ENCODE peak calls at places on chromosome 16, in eight cellular contexts. One of them, this sample, is unnamed.

GRCh38 chr16:16166952-16167351 is 56.3 kb downstream of the ABCC6 start:
- DNase-seq in lower leg skin: no peak
- DNase-seq in mucosa of descending colon: no peak
- DNase-seq in A673: no peak
- DNase-seq in left ventricle myocardium inferior: no peak
- DNase-seq in cardiac fibroblast: no peak
- DNase-seq in adrenal gland: no peak
- DNase-seq in upper lobe of right lung: peak; percentile 2
- DNase-seq in this sample: no peak

GRCh38 chr16:168424-168823 is 2.6 kb downstream of the HBM start:
- DNase-seq in lower leg skin: no peak
- DNase-seq in mucosa of descending colon: no peak
- DNase-seq in A673: peak; percentile 36
- DNase-seq in left ventricle myocardium inferior: no peak
- DNase-seq in cardiac fibroblast: no peak
- DNase-seq in adrenal gland: no peak
- DNase-seq in upper lobe of right lung: no peak
- DNase-seq in this sample: no peak

GRCh38 chr16:15829460-15829859 is 27.4 kb downstream of the MYH11 start:
- DNase-seq in lower leg skin: peak; percentile 87
- DNase-seq in mucosa of descending colon: peak; percentile 46
- DNase-seq in A673: no peak
- DNase-seq in left ventricle myocardium inferior: peak; percentile 52
- DNase-seq in cardiac fibroblast: peak; percentile 71
- DNase-seq in adrenal gland: peak; percentile 27
- DNase-seq in upper lobe of right lung: peak; percentile 65
- DNase-seq in this sample: no peak

GRCh38 chr16:75621170-75621477 is 2.0 kb downstream of the ADAT1 start:
- DNase-seq in lower leg skin: no peak
- DNase-seq in mucosa of descending colon: no peak
- DNase-seq in A673: peak; percentile 57
- DNase-seq in left ventricle myocardium inferior: no peak
- DNase-seq in cardiac fibroblast: peak; percentile 41
- DNase-seq in adrenal gland: no peak
- DNase-seq in upper lobe of right lung: no peak
- DNase-seq in this sample: peak; percentile 70

GRCh38 chr16:53022374-53022773 is 30.3 kb downstream of the CHD9NB start:
- DNase-seq in lower leg skin: no peak
- DNase-seq in mucosa of descending colon: no peak
- DNase-seq in A673: peak; percentile 79
- DNase-seq in left ventricle myocardium inferior: no peak
- DNase-seq in cardiac fibroblast: peak; percentile 70
- DNase-seq in adrenal gland: peak; percentile 25
- DNase-seq in upper lobe of right lung: no peak
- DNase-seq in this sample: peak; percentile 24

GRCh38 chr16:53064179-53064578 is 9.4 kb downstream of the CHD9 start:
- DNase-seq in lower leg skin: no peak
- DNase-seq in mucosa of descending colon: no peak
- DNase-seq in A673: no peak
- DNase-seq in left ventricle myocardium inferior: no peak
- DNase-seq in cardiac fibroblast: no peak
- DNase-seq in adrenal gland: no peak
- DNase-seq in upper lobe of right lung: no peak
- DNase-seq in this sample: no peak

GRCh38 chr16:64627288-64627687 is 494.6 kb downstream of the CDH11 start:
- DNase-seq in lower leg skin: no peak
- DNase-seq in mucosa of descending colon: no peak
- DNase-seq in A673: peak; percentile 37
- DNase-seq in left ventricle myocardium inferior: no peak
- DNase-seq in cardiac fibroblast: no peak
- DNase-seq in adrenal gland: no peak
- DNase-seq in upper lobe of right lung: no peak
- DNase-seq in this sample: no peak

GRCh38 chr16:735982-736453 is 4.8 kb downstream of the CIAO3 start:
- DNase-seq in lower leg skin: no peak
- DNase-seq in mucosa of descending colon: no peak
- DNase-seq in A673: no peak
- DNase-seq in left ventricle myocardium inferior: no peak
- DNase-seq in cardiac fibroblast: no peak
- DNase-seq in adrenal gland: no peak
- DNase-seq in upper lobe of right lung: no peak
- DNase-seq in this sample: no peak

GRCh38 chr16:17232487-17232886 is 238.3 kb downstream of the XYLT1 start:
- DNase-seq in lower leg skin: no peak
- DNase-seq in mucosa of descending colon: no peak
- DNase-seq in A673: no peak
- DNase-seq in left ventricle myocardium inferior: no peak
- DNase-seq in cardiac fibroblast: no peak
- DNase-seq in adrenal gland: no peak
- DNase-seq in upper lobe of right lung: no peak
- DNase-seq in this sample: no peak

GRCh38 chr16:66387817-66388332 is 21.4 kb downstream of the CDH5 start:
- DNase-seq in lower leg skin: peak; percentile 68
- DNase-seq in mucosa of descending colon: no peak
- DNase-seq in A673: no peak
- DNase-seq in left ventricle myocardium inferior: no peak
- DNase-seq in cardiac fibroblast: no peak
- DNase-seq in adrenal gland: no peak
- DNase-seq in upper lobe of right lung: no peak
- DNase-seq in this sample: no peak

GRCh38 chr16:60740033-60740696 is 1296.1 kb downstream of the CDH8 start:
- DNase-seq in lower leg skin: no peak
- DNase-seq in mucosa of descending colon: no peak
- DNase-seq in A673: no peak
- DNase-seq in left ventricle myocardium inferior: no peak
- DNase-seq in cardiac fibroblast: no peak
- DNase-seq in adrenal gland: no peak
- DNase-seq in upper lobe of right lung: no peak
- DNase-seq in this sample: no peak

GRCh38 chr16:88626646-88627045 is 11.7 kb upstream of the IL17C start:
- DNase-seq in lower leg skin: no peak
- DNase-seq in mucosa of descending colon: no peak
- DNase-seq in A673: no peak
- DNase-seq in left ventricle myocardium inferior: no peak
- DNase-seq in cardiac fibroblast: no peak
- DNase-seq in adrenal gland: no peak
- DNase-seq in upper lobe of right lung: no peak
- DNase-seq in this sample: peak; percentile 23

GRCh38 chr16:11219188-11219587 is 36.8 kb downstream of the SOCS1 start:
- DNase-seq in lower leg skin: no peak
- DNase-seq in mucosa of descending colon: no peak
- DNase-seq in A673: no peak
- DNase-seq in left ventricle myocardium inferior: no peak
- DNase-seq in cardiac fibroblast: peak; percentile 41
- DNase-seq in adrenal gland: no peak
- DNase-seq in upper lobe of right lung: no peak
- DNase-seq in this sample: no peak

GRCh38 chr16:14370736-14371234 is 259.3 kb downstream of the PARN start:
- DNase-seq in lower leg skin: no peak
- DNase-seq in mucosa of descending colon: no peak
- DNase-seq in A673: no peak
- DNase-seq in left ventricle myocardium inferior: no peak
- DNase-seq in cardiac fibroblast: no peak
- DNase-seq in adrenal gland: no peak
- DNase-seq in upper lobe of right lung: no peak
- DNase-seq in this sample: no peak

GRCh38 chr16:68005786-68006286 is 6.6 kb upstream of the DPEP2 start:
- DNase-seq in lower leg skin: no peak
- DNase-seq in mucosa of descending colon: no peak
- DNase-seq in A673: no peak
- DNase-seq in left ventricle myocardium inferior: no peak
- DNase-seq in cardiac fibroblast: peak; percentile 37
- DNase-seq in adrenal gland: no peak
- DNase-seq in upper lobe of right lung: peak; percentile 70
- DNase-seq in this sample: peak; percentile 56

GRCh38 chr16:17299790-17300189 is 171.0 kb downstream of the XYLT1 start:
- DNase-seq in lower leg skin: no peak
- DNase-seq in mucosa of descending colon: no peak
- DNase-seq in A673: no peak
- DNase-seq in left ventricle myocardium inferior: no peak
- DNase-seq in cardiac fibroblast: no peak
- DNase-seq in adrenal gland: no peak
- DNase-seq in upper lobe of right lung: no peak
- DNase-seq in this sample: no peak

GRCh38 chr16:82633964-82634600 is 7.3 kb downstream of the CDH13 start:
- DNase-seq in lower leg skin: no peak
- DNase-seq in mucosa of descending colon: peak; percentile 63
- DNase-seq in A673: no peak
- DNase-seq in left ventricle myocardium inferior: no peak
- DNase-seq in cardiac fibroblast: peak; percentile 57
- DNase-seq in adrenal gland: no peak
- DNase-seq in upper lobe of right lung: no peak
- DNase-seq in this sample: no peak

GRCh38 chr16:74793571-74793970 is 19.0 kb upstream of the FA2H start:
- DNase-seq in lower leg skin: no peak
- DNase-seq in mucosa of descending colon: no peak
- DNase-seq in A673: no peak
- DNase-seq in left ventricle myocardium inferior: no peak
- DNase-seq in cardiac fibroblast: no peak
- DNase-seq in adrenal gland: no peak
- DNase-seq in upper lobe of right lung: no peak
- DNase-seq in this sample: no peak

GRCh38 chr16:89422527-89422904 is 67.8 kb downstream of the ANKRD11 start:
- DNase-seq in lower leg skin: no peak
- DNase-seq in mucosa of descending colon: no peak
- DNase-seq in A673: no peak
- DNase-seq in left ventricle myocardium inferior: no peak
- DNase-seq in cardiac fibroblast: peak; percentile 41
- DNase-seq in adrenal gland: peak; percentile 58
- DNase-seq in upper lobe of right lung: no peak
- DNase-seq in this sample: no peak

GRCh38 chr16:5498562-5498961 is 401.0 kb upstream of the EEF2KMT start:
- DNase-seq in lower leg skin: no peak
- DNase-seq in mucosa of descending colon: no peak
- DNase-seq in A673: no peak
- DNase-seq in left ventricle myocardium inferior: no peak
- DNase-seq in cardiac fibroblast: no peak
- DNase-seq in adrenal gland: no peak
- DNase-seq in upper lobe of right lung: no peak
- DNase-seq in this sample: no peak

GRCh38 chr16:25151996-25152395 is 40.5 kb downstream of the LCMT1 start:
- DNase-seq in lower leg skin: no peak
- DNase-seq in mucosa of descending colon: no peak
- DNase-seq in A673: no peak
- DNase-seq in left ventricle myocardium inferior: no peak
- DNase-seq in cardiac fibroblast: peak; percentile 51
- DNase-seq in adrenal gland: no peak
- DNase-seq in upper lobe of right lung: no peak
- DNase-seq in this sample: peak; percentile 38

GRCh38 chr16:17476414-17477259 is 5.9 kb upstream of the XYLT1 start:
- DNase-seq in lower leg skin: peak; percentile 83
- DNase-seq in mucosa of descending colon: peak; percentile 55
- DNase-seq in A673: peak; percentile 32
- DNase-seq in left ventricle myocardium inferior: no peak
- DNase-seq in cardiac fibroblast: peak; percentile 62
- DNase-seq in adrenal gland: peak; percentile 55
- DNase-seq in upper lobe of right lung: no peak
- DNase-seq in this sample: peak; percentile 51

GRCh38 chr16:89221604-89222003 is 4.1 kb downstream of the ZNF778 start:
- DNase-seq in lower leg skin: no peak
- DNase-seq in mucosa of descending colon: no peak
- DNase-seq in A673: no peak
- DNase-seq in left ventricle myocardium inferior: no peak
- DNase-seq in cardiac fibroblast: no peak
- DNase-seq in adrenal gland: no peak
- DNase-seq in upper lobe of right lung: no peak
- DNase-seq in this sample: no peak

GRCh38 chr16:19548144-19548543 is 7.4 kb upstream of the VPS35L start:
- DNase-seq in lower leg skin: no peak
- DNase-seq in mucosa of descending colon: no peak
- DNase-seq in A673: no peak
- DNase-seq in left ventricle myocardium inferior: no peak
- DNase-seq in cardiac fibroblast: no peak
- DNase-seq in adrenal gland: no peak
- DNase-seq in upper lobe of right lung: no peak
- DNase-seq in this sample: no peak
- H3K4me3 ChIP-seq in lower leg skin: no peak overlapping the region
- H3K4me3 ChIP-seq in mucosa of descending colon: no peak overlapping the region
- H3K4me3 ChIP-seq in A673: no peak overlapping the region
- H3K4me3 ChIP-seq in left ventricle myocardium inferior: no peak overlapping the region
- H3K4me3 ChIP-seq in cardiac fibroblast: no peak overlapping the region
- H3K4me3 ChIP-seq in adrenal gland: no peak overlapping the region
- H3K4me3 ChIP-seq in upper lobe of right lung: no peak overlapping the region
- H3K4me3 ChIP-seq in this sample: no peak overlapping the region

GRCh38 chr16:3674513-3675295 is 20.2 kb downstream of the DNASE1 start:
- DNase-seq in lower leg skin: no peak
- DNase-seq in mucosa of descending colon: no peak
- DNase-seq in A673: no peak
- DNase-seq in left ventricle myocardium inferior: no peak
- DNase-seq in cardiac fibroblast: no peak
- DNase-seq in adrenal gland: no peak
- DNase-seq in upper lobe of right lung: no peak
- DNase-seq in this sample: no peak
- TF ChIP-seq CTCF in lower leg skin: no peak
- TF ChIP-seq CTCF in mucosa of descending colon: no peak
- TF ChIP-seq CTCF in A673: no peak
- TF ChIP-seq CTCF in left ventricle myocardium inferior: no peak
- TF ChIP-seq CTCF in cardiac fibroblast: no peak
- TF ChIP-seq CTCF in adrenal gland: no peak
- TF ChIP-seq CTCF in upper lobe of right lung: no peak
- TF ChIP-seq CTCF in this sample: no peak

GRCh38 chr16:80935691-80936090 is 71.0 kb downstream of the CMC2 start:
- DNase-seq in lower leg skin: no peak
- DNase-seq in mucosa of descending colon: no peak
- DNase-seq in A673: no peak
- DNase-seq in left ventricle myocardium inferior: no peak
- DNase-seq in cardiac fibroblast: no peak
- DNase-seq in adrenal gland: no peak
- DNase-seq in upper lobe of right lung: no peak
- DNase-seq in this sample: no peak

GRCh38 chr16:80940069-80940856 is 66.4 kb downstream of the CMC2 start:
- DNase-seq in lower leg skin: no peak
- DNase-seq in mucosa of descending colon: no peak
- DNase-seq in A673: no peak
- DNase-seq in left ventricle myocardium inferior: no peak
- DNase-seq in cardiac fibroblast: no peak
- DNase-seq in adrenal gland: no peak
- DNase-seq in upper lobe of right lung: no peak
- DNase-seq in this sample: peak; percentile 40

GRCh38 chr16:80936410-80936809 is 70.3 kb downstream of the CMC2 start:
- DNase-seq in lower leg skin: no peak
- DNase-seq in mucosa of descending colon: no peak
- DNase-seq in A673: peak; percentile 44
- DNase-seq in left ventricle myocardium inferior: no peak
- DNase-seq in cardiac fibroblast: peak; percentile 84
- DNase-seq in adrenal gland: no peak
- DNase-seq in upper lobe of right lung: no peak
- DNase-seq in this sample: peak; percentile 30

GRCh38 chr16:80938928-80939260 is 67.8 kb downstream of the CMC2 start:
- DNase-seq in lower leg skin: no peak
- DNase-seq in mucosa of descending colon: no peak
- DNase-seq in A673: no peak
- DNase-seq in left ventricle myocardium inferior: no peak
- DNase-seq in cardiac fibroblast: no peak
- DNase-seq in adrenal gland: no peak
- DNase-seq in upper lobe of right lung: no peak
- DNase-seq in this sample: no peak

GRCh38 chr16:80938035-80938927 is 68.4 kb downstream of the CMC2 start:
- DNase-seq in lower leg skin: no peak
- DNase-seq in mucosa of descending colon: no peak
- DNase-seq in A673: peak; percentile 90
- DNase-seq in left ventricle myocardium inferior: no peak
- DNase-seq in cardiac fibroblast: peak; percentile 98
- DNase-seq in adrenal gland: peak; percentile 87
- DNase-seq in upper lobe of right lung: no peak
- DNase-seq in this sample: peak; percentile 97
- H3K4me3 ChIP-seq in lower leg skin: no peak overlapping the region
- H3K4me3 ChIP-seq in mucosa of descending colon: no peak overlapping the region
- H3K4me3 ChIP-seq in A673: no peak overlapping the region
- H3K4me3 ChIP-seq in left ventricle myocardium inferior: no peak overlapping the region
- H3K4me3 ChIP-seq in cardiac fibroblast: peak overlapping the region; percentile 9
- H3K4me3 ChIP-seq in adrenal gland: no peak overlapping the region
- H3K4me3 ChIP-seq in upper lobe of right lung: no peak overlapping the region
- H3K4me3 ChIP-seq in this sample: peak overlapping the region; percentile 10

GRCh38 chr16:58638148-58639036 is 8.8 kb upstream of the CNOT1 start:
- DNase-seq in lower leg skin: peak; percentile 86
- DNase-seq in mucosa of descending colon: no peak
- DNase-seq in A673: peak; percentile 35
- DNase-seq in left ventricle myocardium inferior: peak; percentile 26
- DNase-seq in cardiac fibroblast: peak; percentile 91
- DNase-seq in adrenal gland: peak; percentile 83
- DNase-seq in upper lobe of right lung: no peak
- DNase-seq in this sample: peak; percentile 93
- TF ChIP-seq CTCF in lower leg skin: no peak
- TF ChIP-seq CTCF in mucosa of descending colon: no peak
- TF ChIP-seq CTCF in A673: peak; percentile 41
- TF ChIP-seq CTCF in left ventricle myocardium inferior: peak; percentile 54
- TF ChIP-seq CTCF in cardiac fibroblast: peak; percentile 53
- TF ChIP-seq CTCF in adrenal gland: peak; percentile 12
- TF ChIP-seq CTCF in upper lobe of right lung: peak; percentile 9
- TF ChIP-seq CTCF in this sample: peak; percentile 37

This sample was measured in foreskin fibroblast.